ENCODE peak calls at places on chromosomes 11 and 22, in six cellular contexts. A is breast epithelium, Q is esophagus squamous epithelium, F is ovary, M is upper lobe of right lung, N is H9. G is an unnamed sample.

GRCh38 chr11:5736396-5736795 is at the start of gene OR56B1:
- DNase-seq in M (no peak), N (no peak), A (no peak), F (no peak), Q (no peak), G (no peak)

GRCh38 chr11:119363874-119364590 is 17.5 kb downstream of the USP2 start:
- DNase-seq in M (peak; percentile 79), A (no peak), N (no peak), F (peak; percentile 80), Q (no peak), G (peak; percentile 80)

GRCh38 chr11:21546715-21547114 is 646.2 kb upstream of the ANO5 start:
- DNase-seq in M (no peak), F (no peak), Q (no peak), A (no peak), N (no peak), G (no peak)

GRCh38 chr11:1234054-1234720 is 11.3 kb downstream of the MUC5B start:
- DNase-seq in M (peak; percentile 60), F (no peak), A (no peak), Q (no peak), N (peak; percentile 14), G (peak; percentile 1)

GRCh38 chr11:46281374-46281831 is 3.9 kb downstream of the CREB3L1 start:
- DNase-seq in M (no peak), Q (no peak), F (no peak), A (no peak), N (no peak), G (no peak)

GRCh38 chr22:50060441-50061140 is 2.5 kb upstream of the TTLL8 start:
- DNase-seq in M (no peak), F (no peak), N (peak; percentile 39), Q (no peak), A (no peak), G (no peak)

GRCh38 chr11:132771746-132772145 is 760.6 kb downstream of the OPCML start:
- DNase-seq in Q (no peak), M (no peak), N (no peak), A (no peak), F (no peak), G (no peak)

GRCh38 chr22:17065433-17065832 is 19.4 kb upstream of the IL17RA start:
- DNase-seq in F (no peak), A (no peak), M (no peak), N (no peak), Q (no peak), G (no peak)

GRCh38 chr11:125084057-125084416 is 20.9 kb downstream of the SLC37A2 start:
- DNase-seq in Q (no peak), N (no peak), A (no peak), M (peak; percentile 52), F (no peak), G (no peak)

GRCh38 chr11:67126986-67127385 is 7.9 kb downstream of the KDM2A start:
- DNase-seq in F (no peak), A (no peak), M (no peak), Q (no peak), N (no peak), G (no peak)

GRCh38 chr11:74566386-74566960 is 25.9 kb upstream of the POLD3 start:
- DNase-seq in N (no peak), Q (no peak), F (no peak), M (no peak), A (no peak), G (no peak)

GRCh38 chr22:26642465-26643367 is 14.7 kb upstream of the MIAT start:
- DNase-seq in Q (no peak), N (peak; percentile 77), A (no peak), M (no peak), F (no peak), G (no peak)

GRCh38 chr11:34360056-34360455 is 2.2 kb upstream of the ABTB2 start:
- DNase-seq in F (no peak), A (no peak), M (no peak), N (no peak), Q (no peak), G (no peak)

GRCh38 chr11:75733346-75734107 is 15.9 kb downstream of the MOGAT2 start:
- DNase-seq in Q (no peak), N (no peak), M (peak; percentile 74), A (no peak), F (no peak), G (peak; percentile 28)

GRCh38 chr11:59222464-59223065 is 9.8 kb upstream of the MPEG1 start:
- DNase-seq in N (no peak), A (no peak), Q (no peak), F (no peak), M (no peak), G (no peak)

GRCh38 chr11:58616594-58616993 is 5.9 kb upstream of the CNTF start:
- DNase-seq in N (no peak), M (no peak), A (no peak), F (peak; percentile 60), Q (no peak), G (no peak)

DNA sequence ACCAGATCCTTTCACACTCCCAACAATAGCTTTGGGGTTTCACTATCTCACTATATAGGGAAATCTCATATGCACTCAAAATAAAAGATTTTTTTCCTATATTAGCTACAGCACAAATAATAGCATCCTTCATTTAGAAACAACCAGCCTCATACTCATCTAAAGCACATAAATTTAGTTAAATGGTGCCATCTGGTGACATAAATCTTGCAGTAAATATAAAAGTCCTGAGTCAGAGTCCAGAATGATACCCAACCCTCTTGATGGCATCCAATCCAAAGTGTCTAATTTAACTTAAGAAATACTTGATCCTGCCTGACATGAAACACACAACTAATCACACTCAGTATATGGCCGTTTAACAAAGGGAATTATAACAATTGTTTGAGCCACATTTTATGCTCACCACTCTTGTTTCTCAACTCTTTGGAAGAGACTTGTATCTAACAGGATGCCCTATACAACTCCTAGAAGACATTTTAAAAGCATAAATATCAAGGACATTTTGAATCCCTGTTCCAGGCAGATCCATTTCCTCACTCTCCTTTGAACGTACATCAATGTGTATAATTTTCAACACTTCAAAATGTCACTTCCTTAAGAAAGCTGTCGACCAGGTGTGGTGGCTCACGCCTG is 36.2 kb downstream of the DLG2 start:
- DNase-seq in Q (no peak), M (no peak), N (no peak), F (no peak), A (no peak), G (no peak)
- TF ChIP-seq CTCF in Q (peak; percentile 34), M (no peak), N (peak; percentile 66), F (no peak), A (no peak), G (no peak)

GRCh38 chr22:30947821-30948454 is 20.6 kb downstream of the MORC2 start:
- DNase-seq in F (no peak), A (no peak), N (no peak), M (no peak), Q (no peak), G (no peak)
- TF ChIP-seq CTCF in F (peak; percentile 78), A (peak; percentile 66), N (peak; percentile 61), M (peak; percentile 62), Q (peak; percentile 64), G (peak; percentile 31)

GRCh38 chr11:47354913-47355282 is 2.4 kb upstream of the MYBPC3 start:
- DNase-seq in Q (no peak), N (peak; percentile 52), M (no peak), A (no peak), F (no peak), G (no peak)
- TF ChIP-seq CTCF in Q (no peak), N (no peak), M (no peak), A (no peak), F (no peak), G (no peak)

DNA sequence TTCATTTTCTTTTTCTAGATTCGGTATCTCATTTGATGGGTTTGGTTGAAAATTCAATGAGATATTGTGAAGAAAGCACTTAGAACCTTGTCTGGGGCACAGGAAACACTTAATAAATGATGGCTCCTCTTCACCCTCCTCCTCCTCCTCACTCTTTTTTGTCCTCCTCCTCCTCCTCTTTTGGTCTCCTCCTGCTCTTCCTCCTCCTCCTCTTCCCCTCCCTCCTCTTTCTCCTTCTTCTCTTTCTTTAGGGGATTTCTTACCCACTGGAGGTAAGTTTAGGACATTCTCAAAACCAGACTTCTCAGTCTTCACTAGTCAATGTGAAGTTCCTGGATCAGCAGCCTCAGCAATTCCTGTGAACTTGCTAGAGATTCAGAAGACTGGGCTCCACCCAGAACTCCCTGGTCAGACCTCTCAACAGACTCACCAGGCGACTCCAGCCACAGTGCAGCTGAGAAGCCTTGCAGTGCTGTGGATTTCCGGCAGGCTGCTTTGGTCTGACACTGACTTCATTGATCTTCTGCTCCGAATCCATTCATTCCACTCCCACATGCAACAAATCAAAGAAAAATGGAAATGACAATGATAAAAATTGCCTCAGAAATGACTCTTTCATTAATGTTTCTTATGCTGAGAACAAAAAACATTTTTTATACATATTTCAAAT is 368.6 kb upstream of the B3GAT1 start:
- DNase-seq in F (no peak), N (no peak), M (no peak), Q (no peak), A (no peak), G (no peak)
- TF ChIP-seq CTCF in F (no peak), N (no peak), M (peak; percentile 9), Q (no peak), A (no peak), G (no peak)

DNA sequence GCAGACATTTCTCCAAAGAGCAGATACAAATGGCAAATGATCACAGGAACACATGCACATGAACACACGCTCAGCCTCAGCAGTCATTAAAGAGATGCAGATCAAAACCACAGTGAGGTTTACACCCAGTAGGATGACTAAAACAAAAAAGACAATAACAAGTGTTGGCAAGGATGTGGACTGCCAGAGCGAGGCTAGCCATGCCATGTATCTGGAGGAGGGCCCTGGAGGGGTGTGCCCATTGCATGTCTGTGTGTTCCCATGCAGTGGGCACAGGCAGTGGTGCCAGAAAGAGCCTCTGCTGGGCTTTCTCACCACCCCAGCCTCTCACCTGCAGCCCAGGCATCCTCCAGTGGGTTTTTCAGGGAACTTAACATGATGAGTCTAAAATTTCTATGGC is 54.2 kb upstream of the KCNQ1OT1 start:
- DNase-seq in M (peak; percentile 16), F (no peak), N (no peak), A (peak; percentile 14), Q (no peak), G (no peak)
- TF ChIP-seq CTCF in M (no peak), F (no peak), N (no peak), A (no peak), Q (no peak), G (no peak)